ENCODE peak calls at places on chromosome 17, in four cellular contexts. One of them, this sample, is unnamed.

GRCh38 chr17:10021239-10021638 is 116.2 kb upstream of the RCVRN start:
- DNase-seq in ELR: no peak
- DNase-seq in COR-L47: no peak
- DNase-seq in heart left ventricle: no peak
- DNase-seq in this sample: no peak

GRCh38 chr17:82232876-82233785 is 4.3 kb downstream of the SLC16A3 start:
- DNase-seq in ELR: no peak
- DNase-seq in COR-L47: no peak
- DNase-seq in heart left ventricle: no peak
- DNase-seq in this sample: peak

GRCh38 chr17:40025991-40026815 is 11.0 kb downstream of the CSF3 start:
- DNase-seq in ELR: peak
- DNase-seq in COR-L47: no peak
- DNase-seq in heart left ventricle: no peak
- DNase-seq in this sample: peak

GRCh38 chr17:45117283-45117682 is 15.0 kb downstream of the PLCD3 start:
- DNase-seq in ELR: no peak
- DNase-seq in COR-L47: no peak
- DNase-seq in heart left ventricle: no peak
- DNase-seq in this sample: no peak

GRCh38 chr17:62995377-62995885 is 29.4 kb downstream of the TANC2 start:
- DNase-seq in ELR: peak
- DNase-seq in COR-L47: peak
- DNase-seq in heart left ventricle: no peak
- DNase-seq in this sample: peak

GRCh38 chr17:82816358-82816757 is 23.5 kb downstream of the ZNF750 start:
- DNase-seq in ELR: no peak
- DNase-seq in COR-L47: no peak
- DNase-seq in heart left ventricle: no peak
- DNase-seq in this sample: no peak

GRCh38 chr17:80743181-80743771 is 198.6 kb downstream of the RPTOR start:
- DNase-seq in ELR: no peak
- DNase-seq in COR-L47: no peak
- DNase-seq in heart left ventricle: no peak
- DNase-seq in this sample: no peak

GRCh38 chr17:46013127-46013501 is 14.1 kb downstream of the STH start:
- DNase-seq in ELR: no peak
- DNase-seq in COR-L47: no peak
- DNase-seq in heart left ventricle: no peak
- DNase-seq in this sample: no peak

GRCh38 chr17:79162012-79162577 is 87.5 kb downstream of the ENGASE start:
- DNase-seq in ELR: no peak
- DNase-seq in COR-L47: peak
- DNase-seq in heart left ventricle: no peak
- DNase-seq in this sample: no peak

GRCh38 chr17:77936881-77937280 is 21.6 kb upstream of the TNRC6C start:
- DNase-seq in ELR: no peak
- DNase-seq in COR-L47: no peak
- DNase-seq in heart left ventricle: no peak
- DNase-seq in this sample: no peak

GRCh38 chr17:72587773-72588511 is 467.1 kb downstream of the SOX9 start:
- DNase-seq in ELR: no peak
- DNase-seq in COR-L47: peak
- DNase-seq in heart left ventricle: no peak
- DNase-seq in this sample: peak

GRCh38 chr17:37546242-37546641 is 56.6 kb downstream of the DUSP14 start:
- DNase-seq in ELR: no peak
- DNase-seq in COR-L47: no peak
- DNase-seq in heart left ventricle: no peak
- DNase-seq in this sample: no peak

GRCh38 chr17:68247445-68248198 is at the start of gene AMZ2:
- DNase-seq in ELR: peak
- DNase-seq in COR-L47: peak
- DNase-seq in heart left ventricle: peak
- DNase-seq in this sample: peak

GRCh38 chr17:75511610-75512575 is 3.4 kb downstream of the CASKIN2 start:
- DNase-seq in ELR: no peak
- DNase-seq in COR-L47: no peak
- DNase-seq in heart left ventricle: peak
- DNase-seq in this sample: no peak

GRCh38 chr17:39979865-39980401 is 674 bp upstream of the PSMD3 start:
- DNase-seq in ELR: peak
- DNase-seq in COR-L47: peak
- DNase-seq in heart left ventricle: no peak
- DNase-seq in this sample: peak

GRCh38 chr17:27153005-27153404 is 140.9 kb upstream of the WSB1 start:
- DNase-seq in ELR: no peak
- DNase-seq in COR-L47: no peak
- DNase-seq in heart left ventricle: no peak
- DNase-seq in this sample: peak

GRCh38 chr17:68334393-68334792 is 43.1 kb downstream of the ARSG start:
- DNase-seq in ELR: no peak
- DNase-seq in COR-L47: no peak
- DNase-seq in heart left ventricle: no peak
- DNase-seq in this sample: no peak

GRCh38 chr17:21539146-21539545 is 153.2 kb upstream of the KCNJ18 start:
- DNase-seq in ELR: peak
- DNase-seq in COR-L47: no peak
- DNase-seq in heart left ventricle: no peak
- DNase-seq in this sample: no peak

GRCh38 chr17:43468746-43469544 is 14.8 kb upstream of the DHX8 start:
- DNase-seq in ELR: peak
- DNase-seq in COR-L47: no peak
- DNase-seq in heart left ventricle: no peak
- DNase-seq in this sample: peak

GRCh38 chr17:72479113-72479512 is 358.3 kb downstream of the SOX9 start:
- DNase-seq in ELR: no peak
- DNase-seq in COR-L47: peak
- DNase-seq in heart left ventricle: no peak
- DNase-seq in this sample: no peak

GRCh38 chr17:67421869-67422273 is 44.8 kb downstream of the PITPNC1 start:
- DNase-seq in ELR: peak
- DNase-seq in COR-L47: no peak
- DNase-seq in heart left ventricle: no peak
- DNase-seq in this sample: peak